ENCODE peak calls at places on chromosomes 16 and 17, in four cellular contexts. One of them, this sample, is unnamed. For H3K9me3, the result is how much of the 10 kb centered on the place peaks cover.

GRCh38 chr16:25478476-25478875 is 213.3 kb upstream of the HS3ST4 start:
- DNase-seq in small intestine: no peak
- DNase-seq in right lobe of liver: no peak
- DNase-seq in aorta: no peak
- DNase-seq in this sample: no peak

GRCh38 chr16:19168173-19169080 is at the start of gene SYT17:
- DNase-seq in aorta: no peak
- DNase-seq in right lobe of liver: peak
- DNase-seq in small intestine: peak
- DNase-seq in this sample: peak

GRCh38 chr16:8959921-8960787 is 3.6 kb downstream of the USP7 start:
- DNase-seq in aorta: peak
- DNase-seq in right lobe of liver: no peak
- DNase-seq in small intestine: no peak
- DNase-seq in this sample: no peak

GRCh38 chr17:80160536-80160935 is 9.3 kb upstream of the CARD14 start:
- DNase-seq in aorta: no peak
- DNase-seq in small intestine: no peak
- DNase-seq in right lobe of liver: no peak
- DNase-seq in this sample: no peak

GRCh38 chr17:40646791-40647548 is 648 bp downstream of the SMARCE1 start:
- DNase-seq in small intestine: peak
- DNase-seq in right lobe of liver: no peak
- DNase-seq in aorta: no peak
- DNase-seq in this sample: no peak

GRCh38 chr17:21278304-21279197 is 6.0 kb upstream of the MAP2K3 start:
- DNase-seq in small intestine: peak
- DNase-seq in aorta: no peak
- DNase-seq in right lobe of liver: peak
- DNase-seq in this sample: no peak

GRCh38 chr16:23836404-23837291 is 865 bp downstream of the PRKCB start:
- DNase-seq in small intestine: peak
- DNase-seq in aorta: peak
- DNase-seq in right lobe of liver: no peak
- DNase-seq in this sample: peak

GRCh38 chr16:68040506-68041288 is 17.6 kb downstream of the DUS2 start:
- DNase-seq in small intestine: peak
- DNase-seq in aorta: peak
- DNase-seq in right lobe of liver: peak
- DNase-seq in this sample: peak

GRCh38 chr17:33192961-33193911 is 99.9 kb downstream of the ASIC2 start:
- DNase-seq in aorta: no peak
- DNase-seq in small intestine: no peak
- DNase-seq in right lobe of liver: no peak
- DNase-seq in this sample: no peak

GRCh38 chr17:81708739-81709185 is 3.3 kb upstream of the SLC25A10 start:
- DNase-seq in aorta: no peak
- DNase-seq in right lobe of liver: no peak
- DNase-seq in small intestine: no peak
- DNase-seq in this sample: no peak

GRCh38 chr17:72301887-72302286 is 181.1 kb downstream of the SOX9 start:
- DNase-seq in small intestine: no peak
- DNase-seq in right lobe of liver: no peak
- DNase-seq in aorta: no peak
- DNase-seq in this sample: no peak

GRCh38 chr16:76931186-76931585 is 259.8 kb upstream of the MON1B start:
- DNase-seq in right lobe of liver: no peak
- DNase-seq in small intestine: no peak
- DNase-seq in aorta: no peak
- DNase-seq in this sample: no peak

GRCh38 chr16:4329354-4329775 is 13.5 kb downstream of the GLIS2 start:
- DNase-seq in small intestine: no peak
- DNase-seq in right lobe of liver: no peak
- DNase-seq in aorta: no peak
- DNase-seq in this sample: no peak

GRCh38 chr16:49282690-49283375 is 1.2 kb upstream of the CBLN1 start:
- DNase-seq in small intestine: peak
- DNase-seq in aorta: no peak
- DNase-seq in right lobe of liver: peak
- DNase-seq in this sample: peak

GRCh38 chr16:69469807-69470561 is 45.6 kb downstream of the CYB5B start:
- DNase-seq in aorta: no peak
- DNase-seq in right lobe of liver: no peak
- DNase-seq in small intestine: no peak
- DNase-seq in this sample: no peak

GRCh38 chr16:89103781-89104180 is 10.1 kb downstream of the ACSF3 start:
- DNase-seq in aorta: peak
- DNase-seq in small intestine: no peak
- DNase-seq in right lobe of liver: no peak
- DNase-seq in this sample: no peak

GRCh38 chr16:85126731-85127662 is 14.7 kb upstream of the CIBAR2 start:
- DNase-seq in right lobe of liver: no peak
- DNase-seq in small intestine: no peak
- DNase-seq in aorta: peak
- DNase-seq in this sample: no peak

GRCh38 chr16:68059804-68060203 is 25.4 kb upstream of the NFATC3 start:
- DNase-seq in small intestine: no peak
- DNase-seq in aorta: no peak
- DNase-seq in right lobe of liver: no peak
- DNase-seq in this sample: no peak

GRCh38 chr16:11673091-11674000 is 5.1 kb downstream of the SNN start:
- DNase-seq in aorta: peak
- DNase-seq in right lobe of liver: no peak
- DNase-seq in small intestine: no peak
- DNase-seq in this sample: no peak

GRCh38 chr17:73667184-73667959 is 23.1 kb upstream of the SDK2 start:
- DNase-seq in aorta: no peak
- DNase-seq in right lobe of liver: no peak
- DNase-seq in small intestine: no peak
- DNase-seq in this sample: no peak

GRCh38 chr16:78693496-78693895 is 594.0 kb downstream of the WWOX start:
- DNase-seq in aorta: no peak
- DNase-seq in right lobe of liver: no peak
- DNase-seq in small intestine: no peak
- DNase-seq in this sample: no peak

GRCh38 chr17:10119203-10120112 is 78.9 kb downstream of the GAS7 start:
- DNase-seq in right lobe of liver: no peak
- DNase-seq in aorta: no peak
- DNase-seq in small intestine: peak
- DNase-seq in this sample: peak

GRCh38 chr16:30965436-30965835 is 7.9 kb downstream of the SETD1A start:
- DNase-seq in small intestine: no peak
- DNase-seq in right lobe of liver: no peak
- DNase-seq in aorta: no peak
- DNase-seq in this sample: no peak

GRCh38 chr17:32289454-32289853 is 23.8 kb downstream of the RHBDL3 start:
- DNase-seq in right lobe of liver: no peak
- DNase-seq in aorta: no peak
- DNase-seq in small intestine: no peak
- DNase-seq in this sample: no peak

GRCh38 chr16:19348125-19348524 is 62.6 kb downstream of the CLEC19A start:
- DNase-seq in aorta: no peak
- DNase-seq in small intestine: no peak
- DNase-seq in right lobe of liver: no peak
- DNase-seq in this sample: no peak

GRCh38 chr16:81604960-81605383 is 160.4 kb downstream of the CMIP start:
- DNase-seq in right lobe of liver: no peak
- DNase-seq in small intestine: no peak
- DNase-seq in aorta: no peak
- DNase-seq in this sample: no peak

GRCh38 chr16:84932691-84933090 is 78.6 kb downstream of the ZDHHC7 start:
- DNase-seq in right lobe of liver: no peak
- DNase-seq in small intestine: no peak
- DNase-seq in aorta: no peak
- DNase-seq in this sample: no peak

GRCh38 chr16:23174622-23175021 is 7.9 kb upstream of the SCNN1G start:
- DNase-seq in aorta: no peak
- DNase-seq in right lobe of liver: no peak
- DNase-seq in small intestine: no peak
- DNase-seq in this sample: no peak

GRCh38 chr17:57667461-57667923 is 77.6 kb downstream of the CCDC182 start:
- DNase-seq in right lobe of liver: peak
- DNase-seq in small intestine: no peak
- DNase-seq in aorta: peak
- DNase-seq in this sample: no peak

GRCh38 chr17:1920948-1921351 is 91.1 kb downstream of the RPA1 start:
- DNase-seq in right lobe of liver: no peak
- DNase-seq in aorta: no peak
- DNase-seq in small intestine: no peak
- DNase-seq in this sample: no peak

GRCh38 chr17:19678581-19679418 is 30.2 kb downstream of the ALDH3A2 start:
- DNase-seq in aorta: no peak
- DNase-seq in small intestine: no peak
- DNase-seq in right lobe of liver: no peak
- DNase-seq in this sample: no peak
- H3K9me3 ChIP-seq in aorta: under half
- H3K9me3 ChIP-seq in small intestine: under half
- H3K9me3 ChIP-seq in right lobe of liver: under half
- H3K9me3 ChIP-seq in this sample: under half

DNA sequence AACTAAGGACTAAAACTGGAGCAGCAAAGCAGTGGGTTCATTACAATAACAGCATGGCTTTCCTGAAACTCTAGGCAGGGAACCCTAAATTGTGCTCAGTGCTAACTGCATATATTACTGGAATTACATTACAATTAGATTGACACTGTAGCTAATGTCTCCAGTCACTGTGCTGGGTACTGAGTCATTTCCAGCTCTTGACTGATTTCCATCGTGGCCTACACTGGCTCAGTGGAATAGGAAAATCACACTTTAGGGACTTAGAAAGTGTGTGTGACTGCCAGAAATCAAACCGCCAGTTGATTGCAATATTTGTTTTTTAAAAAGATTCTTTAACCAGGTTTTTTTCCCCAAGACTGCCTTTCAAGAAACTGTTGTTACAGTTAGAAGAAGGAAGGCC is 1447.4 kb upstream of the GOT2 start:
- DNase-seq in aorta: no peak
- DNase-seq in right lobe of liver: no peak
- DNase-seq in small intestine: no peak
- DNase-seq in this sample: no peak
- H3K9me3 ChIP-seq in aorta: under half
- H3K9me3 ChIP-seq in right lobe of liver: under half
- H3K9me3 ChIP-seq in small intestine: under half
- H3K9me3 ChIP-seq in this sample: under half

DNA sequence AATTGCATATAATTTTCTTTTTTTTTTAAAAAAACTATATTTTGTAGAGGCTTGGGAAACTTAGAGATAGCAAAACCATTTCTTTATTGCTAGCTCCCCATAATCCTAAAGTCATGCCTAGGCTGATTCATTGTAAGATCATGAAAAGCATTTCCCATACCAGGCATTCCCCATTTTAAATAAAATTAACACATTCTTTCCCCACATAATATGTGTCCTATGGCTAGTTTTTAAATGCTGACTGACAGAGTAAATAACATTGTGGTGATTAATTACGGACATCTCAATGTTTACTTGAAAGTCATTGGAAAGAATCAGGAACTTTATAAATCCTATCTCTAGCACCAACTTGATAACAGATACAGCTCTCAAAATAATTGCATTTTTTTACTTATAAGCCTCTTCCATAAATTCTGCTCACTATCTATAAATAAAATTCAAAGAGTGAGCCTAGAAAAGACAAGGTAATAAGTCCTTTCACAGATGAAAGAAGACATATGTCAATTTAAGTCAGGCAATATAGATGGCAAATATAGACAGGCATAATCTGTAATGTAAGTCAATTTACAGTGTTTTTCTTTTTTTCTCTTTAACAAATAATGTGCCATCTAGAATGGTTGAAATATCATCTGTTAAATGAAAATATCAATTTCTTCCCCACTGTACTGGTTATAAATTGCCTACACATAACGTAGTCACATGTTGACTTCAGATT is 1409.0 kb upstream of the GOT2 start:
- DNase-seq in right lobe of liver: no peak
- DNase-seq in aorta: no peak
- DNase-seq in small intestine: no peak
- DNase-seq in this sample: no peak
- H3K9me3 ChIP-seq in right lobe of liver: under half
- H3K9me3 ChIP-seq in aorta: under half
- H3K9me3 ChIP-seq in small intestine: under half
- H3K9me3 ChIP-seq in this sample: under half

GRCh38 chr17:70040336-70040735 is 34.7 kb upstream of the KCNJ16 start:
- DNase-seq in aorta: no peak
- DNase-seq in small intestine: no peak
- DNase-seq in right lobe of liver: no peak
- DNase-seq in this sample: no peak

GRCh38 chr17:70037498-70037897 is 37.5 kb upstream of the KCNJ16 start:
- DNase-seq in aorta: no peak
- DNase-seq in small intestine: peak
- DNase-seq in right lobe of liver: no peak
- DNase-seq in this sample: no peak

GRCh38 chr17:70041575-70041974 is 33.5 kb upstream of the KCNJ16 start:
- DNase-seq in aorta: no peak
- DNase-seq in right lobe of liver: no peak
- DNase-seq in small intestine: no peak
- DNase-seq in this sample: no peak

DNA sequence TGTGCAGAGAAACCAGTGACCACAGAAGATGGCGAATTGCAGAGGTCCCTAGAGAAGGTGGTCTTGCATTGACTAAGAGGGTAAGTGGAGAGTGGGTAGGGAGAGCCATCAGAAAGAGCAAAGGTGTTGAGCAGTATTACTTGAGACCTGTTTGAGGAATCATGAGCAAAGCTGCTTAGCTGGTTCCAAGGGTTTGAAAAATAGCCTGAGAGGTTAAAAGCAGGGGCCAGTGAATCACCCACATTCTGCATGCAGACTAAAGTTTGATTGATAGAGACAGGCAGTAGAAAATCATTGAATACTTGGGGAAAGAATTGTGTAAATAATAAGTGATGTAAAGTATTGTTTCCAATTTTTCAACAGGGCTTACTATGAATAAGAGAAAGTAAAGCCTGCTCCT is 34.0 kb upstream of the KCNJ16 start:
- DNase-seq in small intestine: no peak
- DNase-seq in aorta: no peak
- DNase-seq in right lobe of liver: no peak
- DNase-seq in this sample: no peak
- H3K9me3 ChIP-seq in small intestine: under half
- H3K9me3 ChIP-seq in aorta: under half
- H3K9me3 ChIP-seq in right lobe of liver: under half
- H3K9me3 ChIP-seq in this sample: under half

This sample was measured in pancreas.